ENCODE peak calls at places on chromosomes 2 and 18, in five cellular contexts. O, W, B, E and K are unnamed samples.

GRCh38 chr2:225438263-225438662 is 38.8 kb downstream of the NYAP2 start:
- DNase-seq in O (no peak), W (no peak), B (no peak), E (no peak), K (no peak)

GRCh38 chr18:43396266-43396665 is 119.0 kb upstream of the SYT4 start:
- DNase-seq in O (peak; percentile 44), W (no peak), B (no peak), E (no peak), K (no peak)

GRCh38 chr2:191885103-191885502 is 38.2 kb upstream of the CAVIN2 start:
- DNase-seq in O (no peak), W (no peak), B (no peak), E (no peak), K (no peak)

GRCh38 chr2:102122115-102122514 is 20.4 kb upstream of the IL1R1 start:
- DNase-seq in O (no peak), W (no peak), B (peak; percentile 80), E (no peak), K (no peak)

GRCh38 chr18:49249523-49249922 is 210.9 kb downstream of the DYM start:
- DNase-seq in O (no peak), W (no peak), B (peak; percentile 37), E (no peak), K (no peak)

GRCh38 chr18:78978336-78979057 is 1.1 kb upstream of the SALL3 start:
- DNase-seq in O (no peak), W (no peak), B (no peak), E (no peak), K (no peak)

GRCh38 chr2:54088191-54088634 is 27.2 kb upstream of the ACYP2 start:
- DNase-seq in O (no peak), W (no peak), B (no peak), E (no peak), K (no peak)

GRCh38 chr2:236749346-236749745 is 179.7 kb downstream of the ACKR3 start:
- DNase-seq in O (no peak), W (no peak), B (no peak), E (no peak), K (no peak)

GRCh38 chr2:27889774-27890145 is 427 bp downstream of the RBKS start:
- DNase-seq in O (no peak), W (no peak), B (no peak), E (no peak), K (no peak)

GRCh38 chr2:173126819-173127218 is 51.2 kb downstream of the MAP3K20 start:
- DNase-seq in O (no peak), W (no peak), B (no peak), E (no peak), K (no peak)

GRCh38 chr2:71596011-71596410 is 142.7 kb downstream of the DYSF start:
- DNase-seq in O (no peak), W (no peak), B (no peak), E (no peak), K (no peak)